ENCODE peak calls at places on chromosomes 2 and 18, in ten cellular contexts. E, A, Q, X, T, K, N, S, M and V are unnamed samples. For H3K4me1, the result is how much of the 10 kb centered on the place peaks cover.

GRCh38 chr18:25349131-25349925 is 2.6 kb downstream of the ZNF521 start:
- DNase-seq in E (peak), A (no peak), Q (peak), X (peak), T (peak), K (no peak), N (peak), S (no peak), M (peak), V (peak)

GRCh38 chr2:54680397-54681032 is 42.9 kb upstream of the EML6 start:
- DNase-seq in E (no peak), A (no peak), Q (no peak), X (no peak), T (no peak), K (peak), N (no peak), S (no peak), M (no peak), V (no peak)

GRCh38 chr2:121257476-121257831 is 27.5 kb downstream of the TFCP2L1 start:
- DNase-seq in E (no peak), A (no peak), Q (no peak), X (no peak), T (no peak), K (peak), N (no peak), S (no peak), M (no peak), V (no peak)

GRCh38 chr2:182565941-182566567 is 139.2 kb upstream of the PDE1A start:
- DNase-seq in E (no peak), A (no peak), Q (no peak), X (no peak), T (no peak), K (no peak), N (no peak), S (no peak), M (no peak), V (no peak)

GRCh38 chr2:12347049-12347448 is 369.7 kb upstream of the TRIB2 start:
- DNase-seq in E (no peak), A (no peak), Q (no peak), X (no peak), T (no peak), K (peak), N (no peak), S (peak), M (no peak), V (no peak)

GRCh38 chr2:57696016-57696415 is 350.6 kb upstream of the VRK2 start:
- DNase-seq in E (peak), A (no peak), Q (no peak), X (no peak), T (peak), K (peak), N (no peak), S (no peak), M (no peak), V (peak)

GRCh38 chr2:172084734-172085459 is 410 bp upstream of the DLX1 start:
- DNase-seq in E (peak), A (no peak), Q (peak), X (peak), T (peak), K (peak), N (peak), S (no peak), M (peak), V (peak)

GRCh38 chr2:45821558-45822271 is 170.2 kb downstream of the PRKCE start:
- DNase-seq in E (no peak), A (peak), Q (peak), X (no peak), T (no peak), K (peak), N (peak), S (peak), M (peak), V (no peak)

GRCh38 chr2:119771331-119771730 is 11.6 kb downstream of the PTPN4 start:
- DNase-seq in E (no peak), A (no peak), Q (peak), X (no peak), T (peak), K (no peak), N (no peak), S (no peak), M (no peak), V (no peak)

GRCh38 chr2:67485431-67485830 is 88.3 kb downstream of the ETAA1 start:
- DNase-seq in E (no peak), A (no peak), Q (peak), X (no peak), T (peak), K (no peak), N (no peak), S (no peak), M (no peak), V (no peak)

GRCh38 chr2:197011777-197012641 is 85.5 kb upstream of the PGAP1 start:
- DNase-seq in E (no peak), A (no peak), Q (peak), X (peak), T (peak), K (peak), N (no peak), S (no peak), M (no peak), V (no peak)

GRCh38 chr18:64919971-64920370 is 771.1 kb upstream of the LINC00305 start:
- DNase-seq in E (no peak), A (no peak), Q (no peak), X (no peak), T (no peak), K (no peak), N (no peak), S (no peak), M (no peak), V (no peak)

GRCh38 chr2:72915907-72916742 is 1.2 kb upstream of the EMX1 start:
- DNase-seq in E (peak), A (no peak), Q (peak), X (peak), T (peak), K (peak), N (peak), S (peak), M (peak), V (peak)

GRCh38 chr2:67627456-67627855 is 230.3 kb downstream of the ETAA1 start:
- DNase-seq in E (no peak), A (no peak), Q (no peak), X (no peak), T (no peak), K (no peak), N (no peak), S (no peak), M (no peak), V (no peak)

GRCh38 chr2:167127135-167127534 is 238.9 kb downstream of the XIRP2 start:
- DNase-seq in E (no peak), A (no peak), Q (no peak), X (no peak), T (peak), K (peak), N (no peak), S (no peak), M (no peak), V (no peak)

GRCh38 chr2:176682278-176682677 is 413.0 kb downstream of the MTX2 start:
- DNase-seq in E (no peak), A (no peak), Q (no peak), X (no peak), T (no peak), K (no peak), N (no peak), S (no peak), M (no peak), V (no peak)

GRCh38 chr2:177187631-177188312 is 24.8 kb upstream of the HNRNPA3 start:
- DNase-seq in E (no peak), A (no peak), Q (no peak), X (no peak), T (peak), K (no peak), N (no peak), S (no peak), M (no peak), V (no peak)

GRCh38 chr18:53745228-53745967 is 479.1 kb downstream of the MBD2 start:
- DNase-seq in E (no peak), A (no peak), Q (no peak), X (no peak), T (no peak), K (peak), N (no peak), S (no peak), M (no peak), V (no peak)

GRCh38 chr18:13760047-13760446 is 33.6 kb downstream of the RNMT start:
- DNase-seq in E (no peak), A (no peak), Q (no peak), X (no peak), T (no peak), K (no peak), N (no peak), S (no peak), M (no peak), V (no peak)

GRCh38 chr2:172172513-172173217 is 70.0 kb upstream of the DLX2 start:
- DNase-seq in E (peak), A (no peak), Q (peak), X (peak), T (peak), K (peak), N (peak), S (peak), M (peak), V (peak)

GRCh38 chr18:7808054-7808453 is 240.9 kb downstream of the PTPRM start:
- DNase-seq in E (no peak), A (no peak), Q (no peak), X (no peak), T (no peak), K (no peak), N (no peak), S (no peak), M (no peak), V (no peak)

GRCh38 chr18:11502368-11502767 is 107.0 kb upstream of the SLC35G4 start:
- DNase-seq in E (no peak), A (no peak), Q (no peak), X (no peak), T (no peak), K (no peak), N (no peak), S (no peak), M (no peak), V (no peak)

DNA sequence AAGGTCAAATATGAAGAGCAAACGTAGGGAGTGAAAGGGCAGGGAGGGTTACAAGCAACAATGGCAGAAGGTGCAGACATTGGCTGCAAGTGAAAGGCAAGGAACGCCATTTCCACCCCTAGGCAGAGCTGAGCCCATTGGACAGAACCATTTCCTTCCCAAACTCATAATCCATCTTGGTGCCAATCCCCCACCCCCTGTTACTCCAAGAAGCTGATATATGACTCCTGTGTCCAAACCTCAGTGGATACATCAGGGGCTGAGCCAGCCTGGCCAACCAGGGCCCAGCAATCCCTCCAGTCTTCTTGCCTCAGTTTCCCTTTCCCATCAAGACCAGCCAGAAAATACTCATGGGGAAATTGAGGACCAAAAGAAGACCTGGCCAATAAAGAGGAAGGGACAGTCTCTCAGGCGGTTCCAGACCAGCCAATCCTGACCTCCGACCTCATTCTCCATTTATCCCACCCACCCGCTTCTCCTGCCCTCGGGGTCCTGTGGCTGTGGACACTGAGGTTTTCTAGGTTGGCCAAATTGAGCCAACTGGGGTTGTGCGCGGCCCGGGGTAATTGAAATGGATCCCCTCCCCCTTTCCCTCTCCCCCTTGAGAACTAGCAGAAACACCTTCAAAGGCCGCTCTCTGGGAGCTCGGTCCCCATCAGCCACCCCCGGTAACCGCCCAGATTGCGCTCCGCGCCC is 24.8 kb downstream of the TNS1 start:
- DNase-seq in E (no peak), A (no peak), Q (no peak), X (no peak), T (no peak), K (no peak), N (no peak), S (no peak), M (peak), V (no peak)
- H3K4me1 ChIP-seq in E (under half), A (under half), Q (under half), X (under half), T (under half), K (under half), N (half or more), S (under half), M (half or more), V (under half)

GRCh38 chr2:150596071-150596470 is 108.6 kb upstream of the RND3 start:
- DNase-seq in E (no peak), A (no peak), Q (no peak), X (no peak), T (no peak), K (no peak), N (no peak), S (no peak), M (no peak), V (no peak)

GRCh38 chr2:150594299-150594698 is 106.8 kb upstream of the RND3 start:
- DNase-seq in E (no peak), A (no peak), Q (no peak), X (no peak), T (no peak), K (no peak), N (no peak), S (no peak), M (no peak), V (no peak)

GRCh38 chr2:150598383-150598782 is 110.9 kb upstream of the RND3 start:
- DNase-seq in E (no peak), A (no peak), Q (no peak), X (no peak), T (no peak), K (no peak), N (no peak), S (no peak), M (no peak), V (no peak)

GRCh38 chr2:150601280-150602038 is 114.0 kb upstream of the RND3 start:
- DNase-seq in E (no peak), A (no peak), Q (no peak), X (no peak), T (no peak), K (no peak), N (no peak), S (peak), M (no peak), V (no peak)

DNA sequence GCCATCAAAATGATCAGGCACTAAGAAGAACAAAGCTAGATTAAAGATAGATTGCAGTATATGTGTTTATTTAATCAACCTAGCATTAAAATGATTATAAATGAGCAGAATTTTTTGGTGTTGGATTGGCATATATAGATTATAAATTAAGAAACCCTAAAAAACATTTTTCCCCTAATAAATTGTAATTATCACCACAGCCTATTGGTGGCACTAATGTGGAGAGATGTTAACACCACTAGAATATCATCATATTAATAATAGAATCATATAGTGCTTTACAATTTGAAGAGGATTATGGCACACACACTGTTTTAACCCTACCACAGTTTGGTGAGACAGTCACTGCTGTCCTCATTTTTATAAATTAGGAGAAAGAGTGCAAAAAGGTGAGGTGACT is 112.4 kb upstream of the RND3 start:
- DNase-seq in E (no peak), A (no peak), Q (no peak), X (no peak), T (no peak), K (no peak), N (no peak), S (no peak), M (no peak), V (no peak)
- H3K27ac ChIP-seq in E (no peak), A (no peak), Q (no peak), X (no peak), T (no peak), K (no peak), N (no peak), S (no peak), M (no peak), V (no peak)

DNA sequence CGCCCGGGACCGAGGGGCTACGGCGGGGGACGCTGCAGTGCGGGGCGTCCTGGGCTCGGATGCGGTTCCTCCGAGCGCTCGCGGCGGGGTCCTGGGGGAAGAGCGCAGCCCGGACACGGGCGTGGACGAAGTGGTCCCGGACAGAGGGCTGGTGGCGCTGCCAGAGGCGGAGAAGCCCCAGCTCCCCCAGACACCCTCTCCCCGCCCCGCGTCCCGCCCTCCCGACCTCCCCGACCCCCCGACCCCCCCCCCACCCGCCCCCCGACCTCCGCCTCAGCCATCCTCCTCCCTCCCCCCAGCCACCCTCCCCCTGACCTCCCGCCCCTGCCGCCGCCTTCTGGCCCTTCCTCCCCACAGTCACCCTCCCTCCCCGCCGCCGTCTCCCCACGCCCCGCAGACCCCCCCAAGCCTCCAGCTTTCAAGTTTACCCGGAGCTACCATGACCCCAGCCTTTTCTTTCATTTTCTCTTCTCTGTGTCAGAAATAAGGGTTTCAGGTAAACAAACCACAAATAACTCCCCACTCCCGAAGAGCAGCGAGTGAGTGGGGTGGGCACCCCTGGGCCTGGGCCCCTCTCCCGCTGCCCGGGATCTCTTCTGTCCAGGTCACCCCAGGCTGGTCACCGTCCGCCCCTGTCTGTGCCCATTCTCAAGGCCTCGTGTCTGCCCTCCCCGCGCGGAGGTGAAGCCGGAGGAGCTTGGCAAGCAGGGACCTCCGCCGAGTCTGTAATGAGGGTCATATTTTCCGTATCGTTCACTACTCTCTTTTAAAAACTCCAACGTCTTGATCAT is 5.1 kb downstream of the NFATC1 start:
- DNase-seq in E (no peak), A (no peak), Q (peak), X (peak), T (no peak), K (no peak), N (no peak), S (no peak), M (peak), V (no peak)
- H3K4me1 ChIP-seq in E (under half), A (under half), Q (under half), X (under half), T (under half), K (under half), N (half or more), S (under half), M (half or more), V (under half)

DNA sequence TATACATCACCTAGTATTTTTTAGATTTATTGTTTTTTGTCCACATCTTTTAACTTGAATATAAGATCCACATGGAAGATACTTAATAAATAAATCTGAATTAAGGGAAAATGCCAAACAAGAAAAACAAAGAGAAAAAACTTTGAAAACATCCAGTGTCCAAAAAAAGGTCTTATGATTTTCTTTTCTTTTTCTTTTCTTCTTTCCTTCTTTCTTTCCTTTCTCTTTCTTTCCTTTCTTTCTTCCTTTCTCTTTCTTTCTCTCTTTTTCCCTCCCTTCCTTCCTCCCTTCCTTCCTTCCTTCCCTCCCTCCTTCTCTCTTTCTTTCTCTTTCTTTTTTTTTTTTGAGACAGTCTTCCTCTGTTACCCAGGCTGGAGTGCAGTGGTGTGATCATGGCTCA is 29.6 kb upstream of the WIPF1 start:
- DNase-seq in E (no peak), A (no peak), Q (no peak), X (no peak), T (no peak), K (no peak), N (no peak), S (no peak), M (no peak), V (no peak)
- H3K27ac ChIP-seq in E (no peak), A (peak), Q (no peak), X (no peak), T (no peak), K (no peak), N (no peak), S (no peak), M (no peak), V (no peak)

DNA sequence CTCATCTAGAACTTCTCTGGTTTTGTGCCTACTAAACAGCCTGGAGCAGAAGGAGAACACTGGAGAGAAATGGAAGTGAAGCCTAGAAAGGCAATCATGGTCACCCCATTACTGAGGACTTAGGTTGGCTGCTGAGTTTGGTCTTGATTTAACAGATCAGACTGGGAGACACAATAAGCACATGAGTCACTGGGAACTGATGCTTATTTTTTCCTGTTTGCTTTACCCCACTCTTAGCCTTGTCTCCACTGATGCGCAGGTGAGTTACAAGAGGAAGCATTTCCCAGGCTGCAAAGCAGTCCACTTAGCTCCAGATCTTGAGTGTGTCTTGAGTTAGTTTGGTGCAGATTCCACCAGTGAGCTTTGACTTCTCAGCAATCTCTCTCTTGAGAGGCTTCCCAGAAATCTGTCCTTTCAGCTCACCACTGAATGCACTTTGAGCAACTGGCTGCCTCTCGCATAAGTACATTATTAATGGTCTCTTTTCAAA is 390.3 kb upstream of the SETBP1 start:
- DNase-seq in E (no peak), A (no peak), Q (peak), X (no peak), T (no peak), K (peak), N (no peak), S (no peak), M (no peak), V (no peak)
- H3K4me1 ChIP-seq in E (under half), A (under half), Q (under half), X (under half), T (under half), K (under half), N (under half), S (under half), M (under half), V (under half)

DNA sequence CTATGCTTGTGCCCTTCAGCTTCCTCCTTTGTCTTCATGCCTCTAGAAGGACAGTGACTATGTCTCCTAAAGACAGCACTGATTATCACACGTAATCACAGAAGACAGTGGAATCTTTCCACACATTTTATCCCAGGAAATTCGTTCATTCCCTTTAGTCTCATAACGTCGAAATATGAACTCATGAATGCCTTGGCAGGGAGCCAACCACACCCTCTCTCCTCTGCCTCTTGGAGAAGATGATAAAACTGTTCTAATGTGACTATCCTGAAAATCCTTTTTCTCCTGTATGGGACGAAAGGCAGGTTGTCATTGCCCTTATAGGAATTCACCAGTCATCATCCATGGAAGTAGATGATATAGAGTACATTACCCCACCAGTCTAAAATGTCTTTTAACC is 726.6 kb upstream of the FANCL start:
- DNase-seq in E (no peak), A (no peak), Q (no peak), X (no peak), T (no peak), K (no peak), N (no peak), S (no peak), M (no peak), V (no peak)
- H3K27ac ChIP-seq in E (no peak), A (no peak), Q (no peak), X (no peak), T (no peak), K (no peak), N (no peak), S (no peak), M (no peak), V (no peak)

GRCh38 chr18:47911877-47912276 is 18.6 kb downstream of the SMAD2 start:
- DNase-seq in E (no peak), A (no peak), Q (no peak), X (no peak), T (no peak), K (no peak), N (no peak), S (no peak), M (no peak), V (no peak)
- H3K4me1 ChIP-seq in E (under half), A (under half), Q (under half), X (under half), T (under half), K (under half), N (under half), S (under half), M (half or more), V (under half)

GRCh38 chr2:144472046-144472412 is 47.9 kb downstream of the ZEB2 start:
- DNase-seq in E (no peak), A (no peak), Q (no peak), X (no peak), T (no peak), K (no peak), N (no peak), S (no peak), M (no peak), V (no peak)
- H3K27ac ChIP-seq in E (no peak), A (no peak), Q (no peak), X (peak), T (no peak), K (no peak), N (no peak), S (no peak), M (no peak), V (no peak)